ENCODE peak calls at places on chromosomes 11 and 22, in ten cellular contexts. One of them, this sample, is unnamed.

GRCh38 chr11:64742087-64742939 is 1.6 kb downstream of the RASGRP2 start:
- DNase-seq in dorsolateral prefrontal cortex: no peak
- DNase-seq in neural crest cell: no peak
- DNase-seq in AG09309: no peak
- DNase-seq in upper lobe of right lung: no peak
- DNase-seq in fibroblast of lung: no peak
- DNase-seq in B cell: no peak
- DNase-seq in coronary artery: no peak
- DNase-seq in foreskin fibroblast: peak
- DNase-seq in Calu3: no peak
- DNase-seq in this sample: peak

GRCh38 chr11:110029714-110030113 is 63.5 kb upstream of the ZC3H12C start:
- DNase-seq in dorsolateral prefrontal cortex: no peak
- DNase-seq in neural crest cell: no peak
- DNase-seq in AG09309: no peak
- DNase-seq in upper lobe of right lung: no peak
- DNase-seq in fibroblast of lung: no peak
- DNase-seq in B cell: no peak
- DNase-seq in coronary artery: no peak
- DNase-seq in foreskin fibroblast: no peak
- DNase-seq in Calu3: no peak
- DNase-seq in this sample: no peak

GRCh38 chr11:95154514-95154913 is 64.9 kb downstream of the ENDOD1 start:
- DNase-seq in dorsolateral prefrontal cortex: no peak
- DNase-seq in neural crest cell: peak
- DNase-seq in AG09309: no peak
- DNase-seq in upper lobe of right lung: no peak
- DNase-seq in fibroblast of lung: peak
- DNase-seq in B cell: peak
- DNase-seq in coronary artery: no peak
- DNase-seq in foreskin fibroblast: peak
- DNase-seq in Calu3: peak
- DNase-seq in this sample: peak

GRCh38 chr11:12842933-12843636 is 166.0 kb upstream of the RASSF10 start:
- DNase-seq in dorsolateral prefrontal cortex: no peak
- DNase-seq in neural crest cell: no peak
- DNase-seq in AG09309: no peak
- DNase-seq in upper lobe of right lung: no peak
- DNase-seq in fibroblast of lung: peak
- DNase-seq in B cell: no peak
- DNase-seq in coronary artery: no peak
- DNase-seq in foreskin fibroblast: peak
- DNase-seq in Calu3: peak
- DNase-seq in this sample: no peak

GRCh38 chr11:2576536-2576935 is 123.3 kb downstream of the KCNQ1OT1 start:
- DNase-seq in dorsolateral prefrontal cortex: peak
- DNase-seq in neural crest cell: no peak
- DNase-seq in AG09309: no peak
- DNase-seq in upper lobe of right lung: peak
- DNase-seq in fibroblast of lung: no peak
- DNase-seq in B cell: peak
- DNase-seq in coronary artery: no peak
- DNase-seq in foreskin fibroblast: no peak
- DNase-seq in Calu3: no peak
- DNase-seq in this sample: no peak

GRCh38 chr11:111736621-111737055 is 29.6 kb downstream of the PPP2R1B start:
- DNase-seq in dorsolateral prefrontal cortex: no peak
- DNase-seq in neural crest cell: no peak
- DNase-seq in AG09309: no peak
- DNase-seq in upper lobe of right lung: no peak
- DNase-seq in fibroblast of lung: no peak
- DNase-seq in B cell: no peak
- DNase-seq in coronary artery: no peak
- DNase-seq in foreskin fibroblast: peak
- DNase-seq in Calu3: no peak
- DNase-seq in this sample: no peak

GRCh38 chr11:133082453-133082781 is 449.9 kb downstream of the OPCML start:
- DNase-seq in dorsolateral prefrontal cortex: no peak
- DNase-seq in neural crest cell: no peak
- DNase-seq in AG09309: no peak
- DNase-seq in upper lobe of right lung: no peak
- DNase-seq in fibroblast of lung: no peak
- DNase-seq in B cell: no peak
- DNase-seq in coronary artery: no peak
- DNase-seq in foreskin fibroblast: no peak
- DNase-seq in Calu3: no peak
- DNase-seq in this sample: no peak

GRCh38 chr11:23211221-23211620 is 350.9 kb upstream of the CCDC179 start:
- DNase-seq in dorsolateral prefrontal cortex: no peak
- DNase-seq in neural crest cell: no peak
- DNase-seq in AG09309: no peak
- DNase-seq in upper lobe of right lung: no peak
- DNase-seq in fibroblast of lung: peak
- DNase-seq in B cell: no peak
- DNase-seq in coronary artery: no peak
- DNase-seq in foreskin fibroblast: peak
- DNase-seq in Calu3: no peak
- DNase-seq in this sample: no peak

GRCh38 chr11:125569913-125570621 is 790 bp downstream of the EI24 start:
- DNase-seq in dorsolateral prefrontal cortex: no peak
- DNase-seq in neural crest cell: no peak
- DNase-seq in AG09309: no peak
- DNase-seq in upper lobe of right lung: no peak
- DNase-seq in fibroblast of lung: peak
- DNase-seq in B cell: no peak
- DNase-seq in coronary artery: no peak
- DNase-seq in foreskin fibroblast: peak
- DNase-seq in Calu3: no peak
- DNase-seq in this sample: peak

GRCh38 chr11:73271936-73272679 is at the start of gene P2RY6:
- DNase-seq in dorsolateral prefrontal cortex: no peak
- DNase-seq in neural crest cell: no peak
- DNase-seq in AG09309: no peak
- DNase-seq in upper lobe of right lung: peak
- DNase-seq in fibroblast of lung: peak
- DNase-seq in B cell: peak
- DNase-seq in coronary artery: peak
- DNase-seq in foreskin fibroblast: peak
- DNase-seq in Calu3: no peak
- DNase-seq in this sample: peak

GRCh38 chr11:31882951-31883392 is 71.8 kb upstream of the PAX6 start:
- DNase-seq in dorsolateral prefrontal cortex: no peak
- DNase-seq in neural crest cell: no peak
- DNase-seq in AG09309: no peak
- DNase-seq in upper lobe of right lung: no peak
- DNase-seq in fibroblast of lung: peak
- DNase-seq in B cell: no peak
- DNase-seq in coronary artery: no peak
- DNase-seq in foreskin fibroblast: no peak
- DNase-seq in Calu3: no peak
- DNase-seq in this sample: no peak

GRCh38 chr11:86511086-86511551 is 136.4 kb downstream of the CCDC81 start:
- DNase-seq in dorsolateral prefrontal cortex: no peak
- DNase-seq in neural crest cell: no peak
- DNase-seq in AG09309: no peak
- DNase-seq in upper lobe of right lung: no peak
- DNase-seq in fibroblast of lung: peak
- DNase-seq in B cell: no peak
- DNase-seq in coronary artery: no peak
- DNase-seq in foreskin fibroblast: peak
- DNase-seq in Calu3: no peak
- DNase-seq in this sample: peak

GRCh38 chr11:17683378-17684161 is 35.8 kb upstream of the MYOD1 start:
- DNase-seq in dorsolateral prefrontal cortex: no peak
- DNase-seq in neural crest cell: no peak
- DNase-seq in AG09309: no peak
- DNase-seq in upper lobe of right lung: no peak
- DNase-seq in fibroblast of lung: peak
- DNase-seq in B cell: no peak
- DNase-seq in coronary artery: no peak
- DNase-seq in foreskin fibroblast: peak
- DNase-seq in Calu3: peak
- DNase-seq in this sample: peak

GRCh38 chr11:116224154-116224888 is 548.5 kb downstream of the BUD13 start:
- DNase-seq in dorsolateral prefrontal cortex: peak
- DNase-seq in neural crest cell: peak
- DNase-seq in AG09309: no peak
- DNase-seq in upper lobe of right lung: no peak
- DNase-seq in fibroblast of lung: peak
- DNase-seq in B cell: peak
- DNase-seq in coronary artery: no peak
- DNase-seq in foreskin fibroblast: peak
- DNase-seq in Calu3: peak
- DNase-seq in this sample: peak

GRCh38 chr22:45314789-45315188 is 5.1 kb downstream of the FAM118A start:
- DNase-seq in dorsolateral prefrontal cortex: no peak
- DNase-seq in neural crest cell: no peak
- DNase-seq in AG09309: no peak
- DNase-seq in upper lobe of right lung: no peak
- DNase-seq in fibroblast of lung: no peak
- DNase-seq in B cell: no peak
- DNase-seq in coronary artery: no peak
- DNase-seq in foreskin fibroblast: no peak
- DNase-seq in Calu3: no peak
- DNase-seq in this sample: no peak

GRCh38 chr22:45318168-45318557 is 8.4 kb downstream of the FAM118A start:
- DNase-seq in dorsolateral prefrontal cortex: no peak
- DNase-seq in neural crest cell: no peak
- DNase-seq in AG09309: peak
- DNase-seq in upper lobe of right lung: peak
- DNase-seq in fibroblast of lung: peak
- DNase-seq in B cell: peak
- DNase-seq in coronary artery: peak
- DNase-seq in foreskin fibroblast: peak
- DNase-seq in Calu3: peak
- DNase-seq in this sample: peak

GRCh38 chr22:45318558-45319318 is 9.0 kb downstream of the FAM118A start:
- DNase-seq in dorsolateral prefrontal cortex: no peak
- DNase-seq in neural crest cell: no peak
- DNase-seq in AG09309: peak
- DNase-seq in upper lobe of right lung: no peak
- DNase-seq in fibroblast of lung: peak
- DNase-seq in B cell: no peak
- DNase-seq in coronary artery: no peak
- DNase-seq in foreskin fibroblast: no peak
- DNase-seq in Calu3: no peak
- DNase-seq in this sample: peak

GRCh38 chr22:45317551-45318167 is 7.9 kb downstream of the FAM118A start:
- DNase-seq in dorsolateral prefrontal cortex: no peak
- DNase-seq in neural crest cell: no peak
- DNase-seq in AG09309: peak
- DNase-seq in upper lobe of right lung: no peak
- DNase-seq in fibroblast of lung: peak
- DNase-seq in B cell: no peak
- DNase-seq in coronary artery: peak
- DNase-seq in foreskin fibroblast: peak
- DNase-seq in Calu3: peak
- DNase-seq in this sample: peak

DNA sequence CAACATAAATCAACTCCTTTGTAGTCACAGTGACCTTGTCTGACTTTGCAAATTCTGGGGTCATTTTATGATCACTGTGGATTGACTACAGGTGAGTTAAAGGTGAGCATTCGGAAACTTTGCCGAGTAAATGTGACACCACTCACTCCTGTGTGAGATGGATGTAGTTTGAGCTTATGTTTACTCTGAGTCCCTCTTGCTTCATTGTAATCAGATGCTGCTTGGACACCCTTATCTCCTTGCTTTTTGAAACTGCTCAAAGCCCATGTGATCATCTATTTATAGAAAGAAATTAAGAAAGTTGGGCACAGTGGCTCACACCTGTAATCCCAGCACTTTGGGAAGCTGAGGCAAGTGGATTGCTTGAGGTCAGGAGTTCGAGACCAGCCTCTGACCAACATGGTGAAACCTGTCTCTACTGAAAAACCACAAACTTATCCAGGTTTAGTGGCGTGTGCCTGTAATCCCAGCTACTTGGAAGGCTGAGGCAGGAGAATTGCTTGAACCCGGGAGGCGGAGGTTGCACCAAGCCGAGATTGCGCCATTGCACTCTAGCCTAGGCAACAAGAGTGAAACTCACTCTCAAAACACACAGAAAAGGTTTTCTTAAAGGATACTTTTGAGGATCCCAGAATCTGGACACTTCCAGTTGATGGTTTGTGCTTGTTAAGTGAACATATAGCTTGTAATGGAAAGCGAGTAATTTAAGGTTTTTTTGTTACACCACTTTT is 7.2 kb downstream of the FAM118A start:
- DNase-seq in dorsolateral prefrontal cortex: no peak
- DNase-seq in neural crest cell: no peak
- DNase-seq in AG09309: no peak
- DNase-seq in upper lobe of right lung: no peak
- DNase-seq in fibroblast of lung: no peak
- DNase-seq in B cell: no peak
- DNase-seq in coronary artery: no peak
- DNase-seq in foreskin fibroblast: no peak
- DNase-seq in Calu3: no peak
- DNase-seq in this sample: no peak
- TF ChIP-seq CTCF in dorsolateral prefrontal cortex: no peak
- TF ChIP-seq CTCF in neural crest cell: no peak
- TF ChIP-seq CTCF in AG09309: no peak
- TF ChIP-seq CTCF in upper lobe of right lung: no peak
- TF ChIP-seq CTCF in fibroblast of lung: no peak
- TF ChIP-seq CTCF in B cell: no peak
- TF ChIP-seq CTCF in coronary artery: no peak
- TF ChIP-seq CTCF in foreskin fibroblast: no peak
- TF ChIP-seq CTCF in Calu3: no peak
- TF ChIP-seq CTCF in this sample: no peak

GRCh38 chr22:22702159-22702873 is 57.9 kb downstream of the GGTLC2 start:
- DNase-seq in dorsolateral prefrontal cortex: no peak
- DNase-seq in neural crest cell: no peak
- DNase-seq in AG09309: no peak
- DNase-seq in upper lobe of right lung: no peak
- DNase-seq in fibroblast of lung: no peak
- DNase-seq in B cell: no peak
- DNase-seq in coronary artery: peak
- DNase-seq in foreskin fibroblast: peak
- DNase-seq in Calu3: peak
- DNase-seq in this sample: no peak
- TF ChIP-seq CTCF in dorsolateral prefrontal cortex: no peak
- TF ChIP-seq CTCF in neural crest cell: peak
- TF ChIP-seq CTCF in AG09309: no peak
- TF ChIP-seq CTCF in upper lobe of right lung: peak
- TF ChIP-seq CTCF in fibroblast of lung: peak
- TF ChIP-seq CTCF in B cell: peak
- TF ChIP-seq CTCF in coronary artery: no peak
- TF ChIP-seq CTCF in foreskin fibroblast: no peak
- TF ChIP-seq CTCF in Calu3: peak
- TF ChIP-seq CTCF in this sample: peak

GRCh38 chr11:62433553-62434301 is 14.9 kb downstream of the SCGB1A1 start:
- DNase-seq in dorsolateral prefrontal cortex: no peak
- DNase-seq in neural crest cell: no peak
- DNase-seq in AG09309: no peak
- DNase-seq in upper lobe of right lung: no peak
- DNase-seq in fibroblast of lung: no peak
- DNase-seq in B cell: no peak
- DNase-seq in coronary artery: no peak
- DNase-seq in foreskin fibroblast: no peak
- DNase-seq in Calu3: no peak
- DNase-seq in this sample: peak
- TF ChIP-seq CTCF in dorsolateral prefrontal cortex: no peak
- TF ChIP-seq CTCF in neural crest cell: no peak
- TF ChIP-seq CTCF in AG09309: no peak
- TF ChIP-seq CTCF in upper lobe of right lung: no peak
- TF ChIP-seq CTCF in fibroblast of lung: no peak
- TF ChIP-seq CTCF in B cell: no peak
- TF ChIP-seq CTCF in coronary artery: no peak
- TF ChIP-seq CTCF in foreskin fibroblast: no peak
- TF ChIP-seq CTCF in Calu3: no peak
- TF ChIP-seq CTCF in this sample: no peak

GRCh38 chr11:10805741-10806140 is 3.0 kb downstream of the EIF4G2 start:
- DNase-seq in dorsolateral prefrontal cortex: no peak
- DNase-seq in neural crest cell: no peak
- DNase-seq in AG09309: no peak
- DNase-seq in upper lobe of right lung: no peak
- DNase-seq in fibroblast of lung: no peak
- DNase-seq in B cell: no peak
- DNase-seq in coronary artery: no peak
- DNase-seq in foreskin fibroblast: no peak
- DNase-seq in Calu3: no peak
- DNase-seq in this sample: no peak
- TF ChIP-seq CTCF in dorsolateral prefrontal cortex: no peak
- TF ChIP-seq CTCF in neural crest cell: no peak
- TF ChIP-seq CTCF in AG09309: no peak
- TF ChIP-seq CTCF in upper lobe of right lung: no peak
- TF ChIP-seq CTCF in fibroblast of lung: no peak
- TF ChIP-seq CTCF in B cell: no peak
- TF ChIP-seq CTCF in coronary artery: no peak
- TF ChIP-seq CTCF in foreskin fibroblast: no peak
- TF ChIP-seq CTCF in Calu3: no peak
- TF ChIP-seq CTCF in this sample: no peak

This sample was measured in choroid plexus epithelial cell.